ENCODE peak calls at places on chromosome 21, in four cellular contexts. D is IMR-90, W is tibial nerve, L is HCT116. I is an unnamed sample.

GRCh38 chr21:42865361-42866160 is 13.8 kb downstream of the WDR4 start:
- DNase-seq in W (no peak), D (no peak), L (no peak), I (no peak)

GRCh38 chr21:33949516-33950424 is 34.2 kb upstream of the ATP5PO start:
- DNase-seq in W (no peak), D (no peak), L (no peak), I (no peak)

GRCh38 chr21:14262039-14262438 is 46.1 kb downstream of the RBM11 start:
- DNase-seq in W (no peak), L (no peak), D (no peak), I (no peak)

GRCh38 chr21:34790834-34791233 is 122.0 kb downstream of the CLIC6 start:
- DNase-seq in W (no peak), D (peak), L (no peak), I (peak)

GRCh38 chr21:33801424-33802405 is 113.9 kb downstream of the ATP5PO start:
- DNase-seq in W (no peak), L (peak), D (peak), I (no peak)

GRCh38 chr21:46054031-46054430 is 43.9 kb upstream of the COL6A2 start:
- DNase-seq in W (no peak), L (no peak), D (no peak), I (peak)

GRCh38 chr21:15848632-15849031 is 118.8 kb downstream of the USP25 start:
- DNase-seq in D (peak), W (no peak), L (no peak), I (no peak)

GRCh38 chr21:39867198-39867650 is at the start of gene PCP4:
- DNase-seq in D (no peak), L (peak), W (peak), I (no peak)

GRCh38 chr21:37358392-37358791 is 8.2 kb upstream of the DYRK1A start:
- DNase-seq in L (no peak), W (no peak), D (no peak), I (no peak)

GRCh38 chr21:36816556-36817130 is 117.7 kb downstream of the SIM2 start:
- DNase-seq in W (no peak), L (no peak), D (peak), I (no peak)

GRCh38 chr21:21007606-21008005 is 9.4 kb downstream of the NCAM2 start:
- DNase-seq in L (no peak), D (peak), W (no peak), I (no peak)

GRCh38 chr21:38945536-38946245 is 140.0 kb downstream of the ETS2 start:
- DNase-seq in L (no peak), D (peak), W (no peak), I (no peak)

GRCh38 chr21:42769820-42770716 is 109.3 kb downstream of the WDR4 start:
- DNase-seq in D (no peak), W (no peak), L (no peak), I (no peak)

GRCh38 chr21:45147473-45148315 is 73.3 kb downstream of the ADARB1 start:
- DNase-seq in W (no peak), D (no peak), L (no peak), I (no peak)

GRCh38 chr21:43754948-43755781 is 20.9 kb downstream of the CSTB start:
- DNase-seq in W (no peak), D (no peak), L (no peak), I (no peak)

GRCh38 chr21:44425895-44426662 is 29.2 kb upstream of the LRRC3 start:
- DNase-seq in W (no peak), D (no peak), L (no peak), I (no peak)

GRCh38 chr21:35145626-35146236 is 96.6 kb upstream of the RUNX1 start:
- DNase-seq in W (no peak), L (no peak), D (no peak), I (peak)

GRCh38 chr21:42974832-42975820 is 764 bp downstream of the PKNOX1 start:
- DNase-seq in D (peak), W (peak), L (no peak), I (no peak)

GRCh38 chr21:40556442-40556968 is 290.5 kb downstream of the DSCAM start:
- DNase-seq in L (no peak), D (no peak), W (no peak), I (peak)

GRCh38 chr21:45417256-45417950 is 12.4 kb downstream of the COL18A1 start:
- DNase-seq in L (no peak), D (no peak), W (no peak), I (no peak)

GRCh38 chr21:35257413-35257812 is 208.3 kb upstream of the RUNX1 start:
- DNase-seq in W (peak), D (peak), L (peak), I (no peak)

GRCh38 chr21:45992311-45993209 is 11.0 kb downstream of the COL6A1 start:
- DNase-seq in W (no peak), L (no peak), D (no peak), I (no peak)

GRCh38 chr21:44870748-44871495 is 2.6 kb downstream of the PTTG1IP start:
- DNase-seq in W (peak), L (peak), D (no peak), I (no peak)

GRCh38 chr21:43306391-43306790 is 120.5 kb downstream of the SIK1 start:
- DNase-seq in L (no peak), D (no peak), W (no peak), I (no peak)

GRCh38 chr21:26165331-26165730 is 5.2 kb downstream of the APP start:
- DNase-seq in D (no peak), W (no peak), L (no peak), I (no peak)

GRCh38 chr21:26167593-26167992 is 3.0 kb downstream of the APP start:
- DNase-seq in W (no peak), D (no peak), L (no peak), I (no peak)

GRCh38 chr21:26159869-26160268 is 10.7 kb downstream of the APP start:
- DNase-seq in W (no peak), D (peak), L (no peak), I (no peak)

GRCh38 chr21:26162081-26162480 is 8.5 kb downstream of the APP start:
- DNase-seq in W (no peak), D (no peak), L (no peak), I (no peak)

DNA sequence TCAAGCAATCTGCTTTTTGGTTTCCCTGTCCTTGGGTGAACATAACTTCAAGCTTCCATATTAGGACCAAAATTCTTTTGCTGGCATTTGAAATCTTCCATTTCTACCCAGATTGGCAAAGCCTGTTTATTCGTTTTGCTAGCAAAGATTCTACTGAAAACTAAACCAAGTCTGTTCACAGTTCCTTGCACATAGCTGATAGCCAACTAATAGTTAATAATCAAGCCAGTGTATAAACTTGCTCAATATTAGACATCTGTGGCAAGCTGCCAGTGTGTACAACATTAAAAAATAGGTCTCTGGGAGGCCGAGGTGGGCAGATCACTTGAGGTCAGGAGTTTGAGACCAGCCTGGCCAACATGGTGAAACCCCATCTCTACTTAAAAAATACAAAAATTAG is 6.3 kb downstream of the APP start:
- DNase-seq in L (no peak), W (no peak), D (no peak), I (no peak)
- TF ChIP-seq POLR2A in L (no peak), W (no peak), D (no peak), I (no peak)

GRCh38 chr21:41678944-41679343 is 87.9 kb downstream of the RIPK4 start:
- DNase-seq in L (peak), D (peak), W (peak), I (no peak)
- H3K27ac ChIP-seq in L (peak), D (no peak), W (peak), I (peak)

GRCh38 chr21:32727728-32728454 is at the start of gene SYNJ1:
- DNase-seq in W (peak), L (peak), D (peak), I (peak)
- TF ChIP-seq POLR2A in W (peak), L (peak), D (peak), I (peak)

GRCh38 chr21:41647806-41648561 is 118.9 kb downstream of the RIPK4 start:
- DNase-seq in L (no peak), W (no peak), D (no peak), I (no peak)
- H3K27ac ChIP-seq in L (no peak), W (no peak), D (no peak), I (no peak)

I was measured in esophagus muscularis mucosa.